ENCODE peak calls at places on chromosomes 1 and 21, in four cellular contexts. M is SJSA1, K is Peyer's patch, N is ovary. D is an unnamed sample.

GRCh38 chr1:2127181-2128145 is 67.1 kb downstream of the FAAP20 start:
- DNase-seq in N (no peak), K (no peak), M (no peak), D (peak; percentile 84)

GRCh38 chr1:233240367-233240766 is 55.2 kb downstream of the PCNX2 start:
- DNase-seq in N (no peak), K (no peak), M (no peak), D (no peak)

GRCh38 chr1:163275222-163275621 is 46.5 kb upstream of the NUF2 start:
- DNase-seq in M (no peak), N (no peak), K (no peak), D (no peak)

GRCh38 chr1:206001476-206001888 is 1.7 kb downstream of the RAB7B start:
- DNase-seq in K (no peak), M (peak; percentile 65), N (no peak), D (peak; percentile 75)

GRCh38 chr1:50969611-50970507 is at the start of gene CDKN2C:
- DNase-seq in N (peak; percentile 88), K (peak; percentile 64), M (peak; percentile 92), D (peak; percentile 88)

GRCh38 chr1:164602480-164603093 is 43.6 kb downstream of the PBX1 start:
- DNase-seq in N (peak; percentile 67), M (peak; percentile 68), K (no peak), D (peak; percentile 66)

GRCh38 chr1:174021611-174022079 is 512 bp downstream of the RC3H1 start:
- DNase-seq in K (peak; percentile 66), M (no peak), N (peak; percentile 51), D (peak; percentile 85)

GRCh38 chr1:42282867-42283583 is 52.0 kb downstream of the FOXJ3 start:
- DNase-seq in N (no peak), K (no peak), M (no peak), D (no peak)

GRCh38 chr1:23217421-23218115 is at the start of gene HTR1D:
- DNase-seq in K (no peak), N (no peak), M (no peak), D (peak; percentile 79)

GRCh38 chr1:6724517-6725141 is 23.0 kb upstream of the DNAJC11 start:
- DNase-seq in K (no peak), M (peak; percentile 84), N (no peak), D (no peak)

GRCh38 chr1:93080424-93080823 is 1.3 kb downstream of the MTF2 start:
- DNase-seq in N (no peak), K (no peak), M (peak; percentile 59), D (no peak)

GRCh38 chr1:157364612-157365011 is 187.7 kb downstream of the FCRL5 start:
- DNase-seq in N (no peak), K (no peak), M (no peak), D (no peak)

GRCh38 chr1:242523968-242524570 is 428 bp downstream of the PLD5 start:
- DNase-seq in N (peak; percentile 65), K (no peak), M (peak; percentile 24), D (peak; percentile 76)

GRCh38 chr1:208595745-208596144 is 351.6 kb upstream of the PLXNA2 start:
- DNase-seq in K (no peak), N (peak; percentile 35), M (no peak), D (no peak)

GRCh38 chr1:177476706-177477105 is 305.9 kb downstream of the BRINP2 start:
- DNase-seq in N (no peak), M (no peak), K (no peak), D (no peak)

GRCh38 chr1:52268372-52268771 is 97.6 kb downstream of the CC2D1B start:
- DNase-seq in M (no peak), K (no peak), N (no peak), D (no peak)

GRCh38 chr21:34938079-34938764 is 110.9 kb downstream of the RUNX1 start:
- DNase-seq in M (no peak), K (no peak), N (no peak), D (no peak)

GRCh38 chr1:153639280-153639679 is 5.4 kb downstream of the CHTOP start:
- DNase-seq in M (no peak), K (no peak), N (no peak), D (no peak)

GRCh38 chr1:236334893-236335545 is 53.3 kb upstream of the ERO1B start:
- DNase-seq in M (no peak), K (no peak), N (no peak), D (no peak)

GRCh38 chr1:27519341-27520258 is 29.6 kb upstream of the WASF2 start:
- DNase-seq in K (no peak), N (no peak), M (no peak), D (no peak)

GRCh38 chr1:202374077-202374476 is 25.6 kb downstream of the PPP1R12B start:
- DNase-seq in K (no peak), N (no peak), M (no peak), D (no peak)

GRCh38 chr1:145706282-145706681 is 886 bp downstream of the PDZK1 start:
- DNase-seq in K (no peak), N (no peak), M (peak; percentile 84), D (no peak)

GRCh38 chr1:93338426-93338825 is 7.3 kb upstream of the DR1 start:
- DNase-seq in K (no peak), N (no peak), M (peak; percentile 91), D (no peak)

GRCh38 chr1:225911207-225912130 is 12.6 kb downstream of the PYCR2 start:
- DNase-seq in K (peak; percentile 56), N (peak; percentile 72), M (peak; percentile 61), D (peak; percentile 97)

GRCh38 chr1:57623039-57623790 is 199.4 kb upstream of the DAB1 start:
- DNase-seq in N (no peak), M (no peak), K (no peak), D (no peak)

GRCh38 chr1:1001631-1002300 is 1.9 kb upstream of the HES4 start:
- DNase-seq in M (peak; percentile 89), K (peak; percentile 53), N (peak; percentile 81), D (peak; percentile 70)

GRCh38 chr1:78004719-78005346 is at the start of gene DNAJB4:
- DNase-seq in M (peak; percentile 91), N (peak; percentile 84), K (peak; percentile 87), D (no peak)

GRCh38 chr1:83883979-83884378 is 115.0 kb downstream of the TTLL7 start:
- DNase-seq in K (no peak), M (no peak), N (no peak), D (no peak)

GRCh38 chr1:76084029-76084627 is 9.6 kb downstream of the ST6GALNAC3 start:
- DNase-seq in M (no peak), N (no peak), K (no peak), D (no peak)

GRCh38 chr1:112744019-112744578 is 29.0 kb upstream of the PPM1J start:
- DNase-seq in N (no peak), K (no peak), M (no peak), D (no peak)

GRCh38 chr21:46409641-46410406 is 48.9 kb upstream of the DIP2A start:
- DNase-seq in N (no peak), M (no peak), K (no peak), D (peak; percentile 40)

GRCh38 chr1:152461544-152461943 is 47.5 kb upstream of the CRNN start:
- DNase-seq in M (peak; percentile 34), N (no peak), K (peak; percentile 37), D (no peak)

GRCh38 chr21:42819861-42820512 is 59.4 kb downstream of the WDR4 start:
- DNase-seq in N (no peak), M (no peak), K (no peak), D (no peak)

GRCh38 chr1:40663324-40664166 is 1.9 kb downstream of the RIMS3 start:
- DNase-seq in N (no peak), M (no peak), K (no peak), D (no peak)

GRCh38 chr1:40659649-40659947 is 5.9 kb downstream of the RIMS3 start:
- DNase-seq in N (no peak), K (no peak), M (no peak), D (no peak)

GRCh38 chr1:40662151-40662550 is 3.3 kb downstream of the RIMS3 start:
- DNase-seq in K (no peak), N (no peak), M (no peak), D (no peak)

GRCh38 chr1:40662864-40663263 is 2.6 kb downstream of the RIMS3 start:
- DNase-seq in M (no peak), K (no peak), N (no peak), D (no peak)

DNA sequence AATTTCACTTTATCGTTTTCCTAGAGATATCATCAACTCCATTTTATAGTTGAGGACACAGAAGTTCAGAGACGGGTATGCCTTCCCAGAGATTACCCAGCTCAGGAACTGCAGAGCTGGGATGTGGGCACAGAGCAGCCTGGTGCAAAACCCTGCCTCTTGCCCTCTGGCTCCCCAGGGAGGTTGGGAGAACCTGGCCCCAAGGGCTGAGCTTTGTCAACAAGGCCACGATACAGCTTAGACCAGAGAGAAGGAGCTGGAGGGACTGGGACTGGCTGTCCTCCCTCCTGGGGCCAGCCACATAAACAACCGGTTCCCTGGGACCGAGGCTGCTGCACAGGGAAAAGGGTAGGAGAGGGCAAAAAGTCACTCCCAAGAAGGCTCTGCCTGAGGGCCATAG is 3.8 kb downstream of the RIMS3 start:
- DNase-seq in M (no peak), N (no peak), K (no peak), D (no peak)
- H3K4me3 ChIP-seq in M (no peak overlapping the region), N (no peak overlapping the region), K (no peak overlapping the region), D (no peak overlapping the region)

DNA sequence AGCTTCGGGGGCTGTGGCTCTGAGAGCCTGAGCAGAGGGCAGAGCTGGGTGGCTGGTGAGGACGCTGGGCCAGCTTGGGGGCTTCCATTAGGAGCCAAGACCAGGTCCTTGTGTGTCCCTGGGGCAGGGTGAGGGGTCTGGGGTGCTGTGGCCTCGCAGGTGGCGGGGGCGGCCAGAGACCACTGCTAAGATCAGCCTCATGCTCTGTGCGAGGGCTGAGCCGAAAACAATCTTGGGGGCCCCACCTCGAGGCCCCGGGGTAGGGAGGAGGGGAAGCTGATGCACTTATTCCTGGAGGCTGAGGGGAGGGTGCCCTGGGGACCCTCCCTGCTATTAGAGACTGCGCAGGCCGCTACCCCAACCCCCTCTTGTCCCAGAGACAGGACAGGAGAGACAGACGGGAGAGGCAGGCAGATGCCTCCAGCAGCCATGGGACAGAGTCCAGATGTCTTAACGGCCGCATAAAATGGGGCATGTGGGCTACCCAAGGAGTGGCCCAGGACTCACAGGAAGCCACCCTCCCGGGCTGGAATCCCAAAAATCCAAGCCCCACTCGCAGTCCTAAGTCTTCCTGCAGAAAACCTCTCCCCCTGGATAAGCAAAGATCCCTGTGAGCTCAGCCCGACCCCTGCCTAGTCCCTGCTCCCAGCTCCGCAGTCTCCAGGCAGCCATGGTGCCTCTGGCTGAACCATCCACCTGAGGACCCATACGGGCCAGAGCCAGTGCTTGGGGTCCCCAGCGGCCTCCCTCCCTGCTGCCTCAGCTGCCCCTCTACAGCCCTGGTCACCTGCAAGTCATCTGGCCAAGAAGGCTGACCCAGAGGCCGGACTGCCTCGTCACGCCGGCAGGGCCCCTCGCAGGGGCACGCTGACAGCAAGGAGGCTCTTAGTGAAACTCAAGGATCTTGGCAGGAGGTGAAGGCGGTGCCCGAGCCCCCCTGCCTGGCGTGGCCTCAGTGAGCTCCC is 43.6 kb upstream of the COL18A1 start:
- DNase-seq in K (no peak), N (no peak), M (no peak), D (no peak)
- H3K4me1 ChIP-seq in K (no peaks in the 10 kb centered on the region), N (peaks cover 23% of the 10 kb centered on the region), M (peaks cover 48% of the 10 kb centered on the region), D (peaks cover 8% of the 10 kb centered on the region)

DNA sequence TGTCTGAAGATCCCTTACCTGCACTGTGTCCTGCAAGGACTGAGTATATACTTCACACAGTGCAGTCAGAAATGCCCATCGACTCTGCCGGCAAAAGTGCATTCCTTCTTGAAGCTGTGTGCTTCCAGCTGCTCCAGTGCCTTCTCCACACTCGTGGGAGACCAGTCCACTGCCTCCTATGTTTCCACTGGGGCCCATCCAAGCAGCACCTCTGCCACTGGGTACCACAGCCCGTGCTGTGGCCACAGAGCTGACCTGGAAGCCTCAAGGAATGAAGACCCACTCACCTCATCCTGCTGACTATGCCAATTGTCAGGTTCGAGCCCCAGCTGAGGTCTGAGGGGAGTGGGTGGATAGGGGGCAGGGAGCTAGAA is 108.1 kb downstream of the GDAP2 start:
- DNase-seq in K (no peak), N (no peak), M (no peak), D (no peak)
- H3K4me3 ChIP-seq in K (no peak overlapping the region), N (no peak overlapping the region), M (no peak overlapping the region), D (no peak overlapping the region)

GRCh38 chr1:223720987-223721591 is 8.8 kb downstream of the CAPN2 start:
- DNase-seq in M (no peak), N (peak; percentile 65), K (no peak), D (no peak)
- H3K4me1 ChIP-seq in M (peaks cover 55% of the 10 kb centered on the region), N (peaks cover 15% of the 10 kb centered on the region), K (peaks cover 8% of the 10 kb centered on the region), D (peaks cover 99% of the 10 kb centered on the region)

D was measured in left lung.